ENCODE peak calls at places on chromosomes 5 and 9, in five cellular contexts. A, D, X, V and Q are unnamed samples. For H3K4me1, the result is how much of the 10 kb centered on the place peaks cover.

GRCh38 chr9:69535911-69536310 is 136.3 kb downstream of the APBA1 start:
- DNase-seq in A (peak), D (no peak), X (no peak), V (no peak), Q (no peak)

GRCh38 chr9:128258326-128258725 is 17.5 kb downstream of the GOLGA2 start:
- DNase-seq in A (no peak), D (no peak), X (no peak), V (no peak), Q (no peak)

GRCh38 chr5:9698125-9698848 is 68.1 kb upstream of the TAS2R1 start:
- DNase-seq in A (peak), D (no peak), X (no peak), V (no peak), Q (no peak)

GRCh38 chr9:95429096-95429495 is 87.7 kb downstream of the PTCH1 start:
- DNase-seq in A (no peak), D (no peak), X (no peak), V (no peak), Q (no peak)

GRCh38 chr5:160847526-160848085 is 4.4 kb downstream of the ATP10B start:
- DNase-seq in A (no peak), D (no peak), X (no peak), V (no peak), Q (no peak)

GRCh38 chr5:5252106-5252505 is 112.0 kb downstream of the ADAMTS16 start:
- DNase-seq in A (no peak), D (no peak), X (no peak), V (no peak), Q (no peak)

GRCh38 chr5:94241288-94241651 is 377.1 kb downstream of the KIAA0825 start:
- DNase-seq in A (peak), D (no peak), X (no peak), V (no peak), Q (no peak)

GRCh38 chr9:72165821-72166547 is 16.7 kb downstream of the GDA start:
- DNase-seq in A (no peak), D (no peak), X (no peak), V (no peak), Q (no peak)

GRCh38 chr9:136050266-136050705 is 44.8 kb downstream of the NACC2 start:
- DNase-seq in A (no peak), D (no peak), X (no peak), V (no peak), Q (no peak)
- H3K4me1 ChIP-seq in A (under half), D (under half), X (half or more), V (under half), Q (under half)

GRCh38 chr5:32654427-32654826 is 56.7 kb upstream of the NPR3 start:
- DNase-seq in A (no peak), D (no peak), X (no peak), V (no peak), Q (no peak)
- H3K4me1 ChIP-seq in A (under half), D (under half), X (under half), V (under half), Q (under half)

GRCh38 chr5:92969191-92969780 is 611.7 kb downstream of the NR2F1-AS1 start:
- DNase-seq in A (no peak), D (no peak), X (no peak), V (no peak), Q (no peak)

DNA sequence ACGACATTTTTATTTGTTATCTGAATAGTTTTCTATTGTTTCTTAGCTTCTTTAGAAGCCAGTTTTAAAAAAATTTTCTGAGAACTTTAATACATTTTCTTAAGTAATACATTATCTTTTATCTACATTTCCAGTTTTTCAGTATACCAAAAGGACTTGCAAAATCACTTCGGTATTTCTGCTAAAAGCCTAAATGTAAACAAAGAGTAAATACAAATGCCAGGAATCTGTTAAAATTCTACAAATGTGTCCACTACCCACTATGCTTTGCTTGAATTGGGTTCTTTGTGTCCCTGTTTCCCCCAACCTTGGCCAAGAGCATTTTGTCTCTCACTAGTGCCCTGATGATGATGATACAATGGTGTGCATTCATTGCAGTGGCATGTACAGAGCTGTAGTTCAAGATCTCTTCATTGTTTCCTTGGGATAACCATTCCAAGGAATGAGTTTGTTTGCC is 611.2 kb downstream of the NR2F1-AS1 start:
- DNase-seq in A (peak), D (no peak), X (no peak), V (no peak), Q (no peak)
- H3K4me1 ChIP-seq in A (under half), D (under half), X (under half), V (under half), Q (under half)

DNA sequence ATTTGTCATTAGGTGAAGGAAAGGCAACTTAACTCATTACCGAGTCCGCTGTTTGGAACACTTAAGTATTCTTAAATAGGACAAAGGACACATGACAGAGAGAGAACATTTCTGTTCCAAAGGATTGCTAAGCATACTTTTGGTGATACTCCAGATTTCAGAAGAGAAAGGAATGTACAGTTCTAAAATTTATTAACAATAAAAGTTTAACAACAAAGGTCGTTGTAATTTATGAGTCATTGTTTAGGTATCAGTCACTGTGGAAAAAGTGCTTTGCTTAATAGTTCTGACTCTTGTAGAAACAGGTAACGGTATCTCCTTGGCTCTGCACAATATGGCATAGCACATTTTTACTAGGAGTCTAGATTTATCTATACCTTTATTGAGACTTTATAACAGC is 36.3 kb upstream of the PAM start:
- DNase-seq in A (peak), D (no peak), X (no peak), V (no peak), Q (no peak)
- H3K4me1 ChIP-seq in A (under half), D (under half), X (under half), V (under half), Q (under half)

DNA sequence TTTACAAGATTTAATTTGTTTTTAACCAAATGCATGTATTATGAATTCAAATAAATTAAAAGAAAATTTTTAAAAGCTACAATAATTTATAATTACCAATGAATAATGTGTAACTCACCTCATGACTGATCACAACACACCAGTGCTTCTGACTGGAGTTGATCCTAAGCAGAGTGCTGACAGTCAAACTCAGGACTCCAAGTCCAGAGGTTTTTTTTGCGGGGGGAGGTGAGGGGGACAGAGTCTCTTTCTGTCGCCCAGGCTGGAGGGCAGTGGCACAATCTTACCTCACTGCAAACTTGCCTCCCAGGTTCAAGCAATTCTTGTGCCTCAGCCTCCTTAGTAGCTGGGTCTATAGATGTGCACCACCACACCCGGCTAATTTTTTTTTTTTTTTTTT is 71.0 kb upstream of the MELK start:
- DNase-seq in A (no peak), D (no peak), X (no peak), V (peak), Q (no peak)
- H3K4me1 ChIP-seq in A (under half), D (under half), X (under half), V (under half), Q (under half)